ENCODE peak calls at places on chromosome 12, in six cellular contexts. N is GOT3, T is T-helper 17 cell, A is NCI-H146, J is choroid plexus epithelial cell, Q is lung. S is an unnamed sample.

GRCh38 chr12:109822951-109823411 is 10.2 kb downstream of the TRPV4 start:
- DNase-seq in N (no peak), T (no peak), A (peak; percentile 24), Q (no peak), J (no peak), S (no peak)

GRCh38 chr12:130878193-130879185 is 6.6 kb downstream of the RAN start:
- DNase-seq in N (no peak), Q (no peak), T (no peak), A (no peak), J (no peak), S (no peak)

GRCh38 chr12:28925726-28926376 is 223.2 kb upstream of the FAR2 start:
- DNase-seq in A (no peak), N (no peak), J (peak; percentile 55), Q (no peak), T (no peak), S (peak; percentile 88)

GRCh38 chr12:30719060-30719459 is 23.4 kb upstream of the IPO8 start:
- DNase-seq in J (peak; percentile 92), Q (no peak), A (no peak), T (no peak), N (no peak), S (peak; percentile 85)

GRCh38 chr12:49810159-49810459 is 18.1 kb downstream of the NCKAP5L start:
- DNase-seq in Q (no peak), J (no peak), N (no peak), A (no peak), T (no peak), S (no peak)

GRCh38 chr12:108568653-108569154 is 6.3 kb downstream of the ISCU start:
- DNase-seq in T (peak; percentile 57), Q (no peak), A (peak; percentile 43), J (peak; percentile 25), N (no peak), S (no peak)

GRCh38 chr12:55704824-55705780 is 2.6 kb downstream of the ITGA7 start:
- DNase-seq in T (no peak), J (no peak), A (no peak), Q (no peak), N (no peak), S (no peak)

GRCh38 chr12:129325566-129325965 is 472.3 kb downstream of the GLT1D1 start:
- DNase-seq in N (no peak), J (no peak), A (no peak), T (no peak), Q (no peak), S (no peak)

GRCh38 chr12:47504775-47505446 is 200.9 kb downstream of the RPAP3 start:
- DNase-seq in N (no peak), Q (no peak), J (peak; percentile 60), A (no peak), T (no peak), S (peak; percentile 82)

GRCh38 chr12:95446511-95446910 is 27.4 kb upstream of the METAP2 start:
- DNase-seq in N (no peak), T (no peak), J (peak; percentile 45), Q (no peak), A (no peak), S (peak; percentile 7)

GRCh38 chr12:111093428-111094142 is 173.2 kb upstream of the MYL2 start:
- DNase-seq in T (no peak), N (no peak), J (no peak), A (no peak), Q (no peak), S (no peak)

GRCh38 chr12:132174703-132175490 is 30.6 kb downstream of the NOC4L start:
- DNase-seq in A (no peak), J (no peak), Q (no peak), N (no peak), T (no peak), S (no peak)

GRCh38 chr12:78179346-78179745 is 348.7 kb downstream of the NAV3 start:
- DNase-seq in Q (no peak), T (no peak), N (no peak), J (no peak), A (no peak), S (no peak)

GRCh38 chr12:95709152-95709551 is 81.4 kb downstream of the NTN4 start:
- DNase-seq in N (no peak), J (no peak), A (no peak), Q (no peak), T (no peak), S (no peak)

GRCh38 chr12:6114476-6114870 is 10.0 kb downstream of the VWF start:
- DNase-seq in J (no peak), N (no peak), Q (no peak), T (no peak), A (no peak), S (no peak)

GRCh38 chr12:131620520-131620919 is 90.4 kb upstream of the SFSWAP start:
- DNase-seq in Q (no peak), N (no peak), A (no peak), J (no peak), T (no peak), S (no peak)

GRCh38 chr12:32124637-32125036 is 18.0 kb downstream of the BICD1 start:
- DNase-seq in J (no peak), A (no peak), T (no peak), N (no peak), Q (no peak), S (no peak)

GRCh38 chr12:21583587-21583986 is 21.1 kb downstream of the GYS2 start:
- DNase-seq in J (peak; percentile 2), T (no peak), N (no peak), A (no peak), Q (no peak), S (no peak)

GRCh38 chr12:129788506-129788905 is 115.3 kb downstream of the TMEM132D start:
- DNase-seq in J (peak; percentile 59), T (no peak), A (no peak), N (no peak), Q (no peak), S (no peak)

GRCh38 chr12:24719293-24719721 is 229.6 kb downstream of the BCAT1 start:
- DNase-seq in N (no peak), J (peak; percentile 48), Q (no peak), T (no peak), A (no peak), S (peak; percentile 78)

S was measured in IMR-90.